ENCODE peak calls at places on chromosome 19, in six cellular contexts. One of them, this sample, is unnamed.

GRCh38 chr19:5110546-5110945 is 141.6 kb downstream of the KDM4B start:
- DNase-seq in mesendoderm: no peak
- DNase-seq in IMR-90: no peak
- DNase-seq in neuronal stem cell: no peak
- DNase-seq in H1: no peak
- DNase-seq in mesenchymal stem cell: no peak
- DNase-seq in this sample: no peak

GRCh38 chr19:17687857-17688784 is at the start of gene UNC13A:
- DNase-seq in mesendoderm: peak
- DNase-seq in IMR-90: peak
- DNase-seq in neuronal stem cell: peak
- DNase-seq in H1: peak
- DNase-seq in mesenchymal stem cell: peak
- DNase-seq in this sample: peak

GRCh38 chr19:4764290-4764660 is 27.3 kb upstream of the FEM1A start:
- DNase-seq in mesendoderm: no peak
- DNase-seq in IMR-90: no peak
- DNase-seq in neuronal stem cell: no peak
- DNase-seq in H1: no peak
- DNase-seq in mesenchymal stem cell: no peak
- DNase-seq in this sample: no peak

GRCh38 chr19:49977111-49977510 is 16.1 kb upstream of the SIGLEC11 start:
- DNase-seq in mesendoderm: no peak
- DNase-seq in IMR-90: no peak
- DNase-seq in neuronal stem cell: no peak
- DNase-seq in H1: no peak
- DNase-seq in mesenchymal stem cell: no peak
- DNase-seq in this sample: no peak

GRCh38 chr19:15330801-15331418 is 1.4 kb downstream of the BRD4 start:
- DNase-seq in mesendoderm: peak
- DNase-seq in IMR-90: peak
- DNase-seq in neuronal stem cell: peak
- DNase-seq in H1: no peak
- DNase-seq in mesenchymal stem cell: peak
- DNase-seq in this sample: peak

GRCh38 chr19:57056972-57057371 is 62.8 kb upstream of the USP29 start:
- DNase-seq in mesendoderm: no peak
- DNase-seq in IMR-90: peak
- DNase-seq in neuronal stem cell: no peak
- DNase-seq in H1: no peak
- DNase-seq in mesenchymal stem cell: no peak
- DNase-seq in this sample: peak

GRCh38 chr19:45474191-45474940 is 6.6 kb downstream of the FOSB start:
- DNase-seq in mesendoderm: no peak
- DNase-seq in IMR-90: peak
- DNase-seq in neuronal stem cell: no peak
- DNase-seq in H1: no peak
- DNase-seq in mesenchymal stem cell: peak
- DNase-seq in this sample: peak

GRCh38 chr19:1311543-1312091 is 25.9 kb downstream of the EFNA2 start:
- DNase-seq in mesendoderm: no peak
- DNase-seq in IMR-90: no peak
- DNase-seq in neuronal stem cell: no peak
- DNase-seq in H1: no peak
- DNase-seq in mesenchymal stem cell: no peak
- DNase-seq in this sample: no peak

GRCh38 chr19:10209305-10209704 is 14.6 kb upstream of the DNMT1 start:
- DNase-seq in mesendoderm: no peak
- DNase-seq in IMR-90: peak
- DNase-seq in neuronal stem cell: no peak
- DNase-seq in H1: no peak
- DNase-seq in mesenchymal stem cell: peak
- DNase-seq in this sample: no peak

GRCh38 chr19:10724573-10725071 is 6.7 kb downstream of the DNM2 start:
- DNase-seq in mesendoderm: no peak
- DNase-seq in IMR-90: no peak
- DNase-seq in neuronal stem cell: no peak
- DNase-seq in H1: no peak
- DNase-seq in mesenchymal stem cell: no peak
- DNase-seq in this sample: peak

GRCh38 chr19:13985771-13986347 is 20.3 kb downstream of the RFX1 start:
- DNase-seq in mesendoderm: peak
- DNase-seq in IMR-90: no peak
- DNase-seq in neuronal stem cell: no peak
- DNase-seq in H1: no peak
- DNase-seq in mesenchymal stem cell: no peak
- DNase-seq in this sample: no peak
- H3K4me3 ChIP-seq in mesendoderm: no peak
- H3K4me3 ChIP-seq in IMR-90: no peak
- H3K4me3 ChIP-seq in neuronal stem cell: no peak
- H3K4me3 ChIP-seq in H1: no peak
- H3K4me3 ChIP-seq in mesenchymal stem cell: no peak
- H3K4me3 ChIP-seq in this sample: no peak

GRCh38 chr19:21358768-21359451 is at the start of gene ZNF738:
- DNase-seq in mesendoderm: peak
- DNase-seq in IMR-90: peak
- DNase-seq in neuronal stem cell: peak
- DNase-seq in H1: peak
- DNase-seq in mesenchymal stem cell: peak
- DNase-seq in this sample: peak
- H2BK5ac ChIP-seq in mesendoderm: no peak
- H2BK5ac ChIP-seq in IMR-90: no peak
- H2BK5ac ChIP-seq in neuronal stem cell: peak
- H2BK5ac ChIP-seq in H1: peak
- H2BK5ac ChIP-seq in mesenchymal stem cell: no peak
- H2BK5ac ChIP-seq in this sample: peak

GRCh38 chr19:12974301-12975220 is 5.2 kb downstream of the DAND5 start:
- DNase-seq in mesendoderm: no peak
- DNase-seq in IMR-90: no peak
- DNase-seq in neuronal stem cell: no peak
- DNase-seq in H1: no peak
- DNase-seq in mesenchymal stem cell: no peak
- DNase-seq in this sample: no peak
- H3K9ac ChIP-seq in mesendoderm: no peak
- H3K9ac ChIP-seq in IMR-90: no peak
- H3K9ac ChIP-seq in neuronal stem cell: no peak
- H3K9ac ChIP-seq in H1: no peak
- H3K9ac ChIP-seq in mesenchymal stem cell: peak
- H3K9ac ChIP-seq in this sample: no peak

GRCh38 chr19:310141-310651 is 19.0 kb upstream of the PLPP2 start:
- DNase-seq in mesendoderm: no peak
- DNase-seq in IMR-90: no peak
- DNase-seq in neuronal stem cell: no peak
- DNase-seq in H1: no peak
- DNase-seq in mesenchymal stem cell: no peak
- DNase-seq in this sample: peak
- H3K4me3 ChIP-seq in mesendoderm: no peak
- H3K4me3 ChIP-seq in IMR-90: no peak
- H3K4me3 ChIP-seq in neuronal stem cell: no peak
- H3K4me3 ChIP-seq in H1: no peak
- H3K4me3 ChIP-seq in mesenchymal stem cell: no peak
- H3K4me3 ChIP-seq in this sample: no peak

DNA sequence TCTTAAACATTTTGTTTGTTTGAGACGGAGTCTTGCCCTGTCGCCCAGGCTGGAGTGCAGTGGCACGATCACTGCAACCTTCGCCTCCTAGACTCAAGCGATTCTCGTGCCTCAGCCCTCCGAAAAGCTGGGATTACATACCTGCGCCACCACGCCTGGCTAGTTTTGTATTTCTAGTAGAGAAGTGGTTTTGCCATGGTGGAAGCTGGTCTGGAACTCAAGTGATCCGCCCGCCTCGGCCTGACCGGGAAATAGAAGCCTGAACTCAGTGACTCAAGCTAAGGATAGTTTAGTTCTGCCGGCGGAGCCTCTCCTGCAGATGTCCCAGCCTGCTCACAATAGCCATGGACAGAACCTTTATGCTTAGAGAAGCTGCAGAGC is 53.0 kb upstream of the ZNF254 start:
- DNase-seq in mesendoderm: peak
- DNase-seq in IMR-90: peak
- DNase-seq in neuronal stem cell: peak
- DNase-seq in H1: no peak
- DNase-seq in mesenchymal stem cell: peak
- DNase-seq in this sample: peak
- H2BK5ac ChIP-seq in mesendoderm: no peak
- H2BK5ac ChIP-seq in IMR-90: peak
- H2BK5ac ChIP-seq in neuronal stem cell: peak
- H2BK5ac ChIP-seq in H1: peak
- H2BK5ac ChIP-seq in mesenchymal stem cell: peak
- H2BK5ac ChIP-seq in this sample: peak